ENCODE peak calls at places on chromosomes 6 and 20, in ten cellular contexts. O is glutamatergic neuron, T is GM23338, Y is PC-3, V is HCT116, R is brain microvascular endothelial cell, C is left ventricle myocardium inferior, I is fibroblast of mammary gland, A is B cell, M is pancreas. U is an unnamed sample.

GRCh38 chr6:107304421-107305025 is 154.8 kb downstream of the PDSS2 start:
- DNase-seq in C (no peak), A (no peak), I (peak; percentile 39), M (no peak), Y (peak; percentile 87), T (no peak), R (peak; percentile 6), O (no peak), V (peak; percentile 48), U (peak; percentile 29)

GRCh38 chr6:123715243-123715863 is 78.6 kb upstream of the TRDN start:
- DNase-seq in Y (peak; percentile 28), V (peak; percentile 7), I (peak; percentile 50), R (no peak), M (peak; percentile 9), T (peak; percentile 67), C (no peak), A (no peak), O (no peak), U (no peak)

GRCh38 chr6:55794136-55794812 is 81.1 kb downstream of the BMP5 start:
- DNase-seq in V (no peak), M (no peak), C (no peak), T (no peak), A (no peak), O (no peak), R (peak; percentile 14), Y (peak; percentile 78), I (peak; percentile 94), U (no peak)

GRCh38 chr20:20972490-20972889 is 133.7 kb downstream of the LINC00237 start:
- DNase-seq in V (no peak), O (no peak), C (no peak), I (no peak), T (no peak), R (no peak), M (no peak), A (no peak), Y (no peak), U (no peak)

GRCh38 chr20:18638768-18639167 is 50.9 kb downstream of the DTD1 start:
- DNase-seq in V (no peak), C (no peak), M (no peak), I (peak; percentile 13), T (no peak), R (no peak), A (no peak), Y (no peak), O (no peak), U (no peak)

GRCh38 chr6:22699046-22699639 is 129.8 kb downstream of the HDGFL1 start:
- DNase-seq in M (no peak), T (peak; percentile 10), O (no peak), R (no peak), Y (no peak), C (no peak), A (no peak), V (no peak), I (no peak), U (no peak)

GRCh38 chr20:53706511-53707031 is 112.9 kb upstream of the ZNF217 start:
- DNase-seq in Y (no peak), C (no peak), T (no peak), O (no peak), M (no peak), A (no peak), V (no peak), R (peak; percentile 14), I (no peak), U (peak; percentile 71)

GRCh38 chr6:39086294-39086693 is 28.7 kb downstream of the SAYSD1 start:
- DNase-seq in A (no peak), T (no peak), I (no peak), R (no peak), Y (no peak), C (no peak), M (no peak), V (no peak), O (no peak), U (peak; percentile 85)

GRCh38 chr20:46056970-46057855 is 28.2 kb downstream of the SLC12A5 start:
- DNase-seq in O (no peak), A (peak; percentile 28), Y (no peak), M (peak; percentile 20), C (peak; percentile 29), R (no peak), T (peak; percentile 87), V (no peak), I (peak; percentile 35), U (peak; percentile 41)

GRCh38 chr20:59992531-59992930 is 34.3 kb downstream of the CDH26 start:
- DNase-seq in A (no peak), I (peak; percentile 4), M (no peak), V (no peak), C (no peak), Y (peak; percentile 46), T (no peak), R (no peak), O (no peak), U (no peak)

GRCh38 chr20:47175501-47175900 is 181.0 kb downstream of the ZMYND8 start:
- DNase-seq in C (no peak), A (no peak), V (no peak), Y (no peak), M (no peak), O (no peak), T (no peak), I (no peak), R (no peak), U (no peak)

GRCh38 chr20:47174844-47175243 is 181.7 kb downstream of the ZMYND8 start:
- DNase-seq in C (no peak), I (no peak), M (no peak), Y (no peak), T (no peak), R (no peak), A (no peak), O (no peak), V (no peak), U (no peak)

GRCh38 chr20:47178277-47178676 is 178.2 kb downstream of the ZMYND8 start:
- DNase-seq in A (no peak), Y (no peak), R (no peak), M (no peak), I (no peak), V (no peak), T (no peak), C (no peak), O (no peak), U (no peak)

GRCh38 chr20:47172579-47172978 is 183.9 kb downstream of the ZMYND8 start:
- DNase-seq in A (no peak), R (no peak), V (no peak), Y (no peak), I (no peak), T (no peak), M (no peak), O (no peak), C (no peak), U (no peak)

DNA sequence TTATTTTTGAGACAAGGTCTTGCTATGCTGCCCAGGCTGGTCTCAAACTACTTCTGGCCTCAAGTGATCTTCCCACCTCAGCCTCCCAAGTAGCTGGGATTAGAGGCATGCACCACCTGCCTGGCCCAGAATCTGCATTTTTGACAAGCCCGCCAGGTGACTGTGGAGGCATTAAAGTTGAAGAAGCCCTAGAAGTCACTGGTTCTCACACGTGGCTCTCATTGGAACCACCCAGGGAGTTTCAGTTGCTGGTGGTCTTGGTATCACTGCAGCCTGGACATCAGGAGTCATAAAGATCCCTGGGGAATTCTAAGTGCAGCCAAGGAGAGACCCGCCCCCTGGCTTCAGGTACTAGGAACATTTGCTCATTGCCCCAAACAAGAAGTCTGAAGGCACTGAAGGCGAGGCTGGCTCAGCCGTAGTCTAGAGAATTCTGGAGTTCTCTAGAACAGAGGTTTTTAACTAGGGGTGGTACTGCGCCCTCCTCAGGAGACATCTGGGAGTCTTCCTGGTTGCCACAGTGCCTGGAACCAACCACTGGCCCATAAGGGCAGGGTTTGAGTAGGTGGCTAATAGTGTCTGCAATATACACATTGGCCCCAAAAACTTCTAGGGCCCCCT is 182.8 kb downstream of the ZMYND8 start:
- DNase-seq in C (no peak), V (no peak), T (peak; percentile 77), I (no peak), O (no peak), Y (no peak), A (no peak), R (no peak), M (no peak), U (no peak)
- TF ChIP-seq CTCF in C (no peak), V (no peak), T (peak; percentile 55), I (no peak), O (no peak), Y (no peak), A (no peak), R (peak; percentile 22), M (no peak), U (no peak)

DNA sequence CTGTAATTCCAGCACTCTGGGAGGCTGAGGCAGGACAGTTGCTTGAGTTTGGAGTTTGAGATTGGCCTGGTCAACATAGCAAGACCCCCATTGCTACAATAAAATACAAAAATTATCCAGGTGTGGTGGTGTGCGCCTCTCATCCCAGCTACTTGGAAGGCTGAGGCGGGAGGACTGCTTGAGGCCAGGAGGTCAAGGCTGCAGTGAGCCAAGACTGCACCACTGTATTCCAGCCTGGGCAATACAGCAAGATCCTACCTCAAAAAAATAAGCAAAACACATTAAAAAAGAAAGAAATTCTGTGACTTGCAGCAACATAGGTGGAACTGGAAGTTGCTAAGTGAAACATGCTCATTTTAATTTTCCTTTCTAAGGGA is 106.0 kb upstream of the NFATC2 start:
- DNase-seq in O (no peak), T (no peak), I (no peak), V (no peak), M (no peak), R (no peak), C (no peak), A (no peak), Y (no peak), U (no peak)
- TF ChIP-seq CTCF in O (no peak), T (no peak), I (no peak), V (no peak), M (no peak), R (no peak), C (no peak), A (no peak), Y (no peak), U (no peak)

GRCh38 chr6:131331146-131331545 is 195.9 kb downstream of the AKAP7 start:
- DNase-seq in O (no peak), R (no peak), Y (no peak), I (no peak), V (no peak), A (no peak), M (no peak), T (no peak), C (no peak), U (no peak)
- TF ChIP-seq CTCF in O (no peak), R (no peak), Y (no peak), I (no peak), V (no peak), A (no peak), M (no peak), T (no peak), C (no peak), U (no peak)

DNA sequence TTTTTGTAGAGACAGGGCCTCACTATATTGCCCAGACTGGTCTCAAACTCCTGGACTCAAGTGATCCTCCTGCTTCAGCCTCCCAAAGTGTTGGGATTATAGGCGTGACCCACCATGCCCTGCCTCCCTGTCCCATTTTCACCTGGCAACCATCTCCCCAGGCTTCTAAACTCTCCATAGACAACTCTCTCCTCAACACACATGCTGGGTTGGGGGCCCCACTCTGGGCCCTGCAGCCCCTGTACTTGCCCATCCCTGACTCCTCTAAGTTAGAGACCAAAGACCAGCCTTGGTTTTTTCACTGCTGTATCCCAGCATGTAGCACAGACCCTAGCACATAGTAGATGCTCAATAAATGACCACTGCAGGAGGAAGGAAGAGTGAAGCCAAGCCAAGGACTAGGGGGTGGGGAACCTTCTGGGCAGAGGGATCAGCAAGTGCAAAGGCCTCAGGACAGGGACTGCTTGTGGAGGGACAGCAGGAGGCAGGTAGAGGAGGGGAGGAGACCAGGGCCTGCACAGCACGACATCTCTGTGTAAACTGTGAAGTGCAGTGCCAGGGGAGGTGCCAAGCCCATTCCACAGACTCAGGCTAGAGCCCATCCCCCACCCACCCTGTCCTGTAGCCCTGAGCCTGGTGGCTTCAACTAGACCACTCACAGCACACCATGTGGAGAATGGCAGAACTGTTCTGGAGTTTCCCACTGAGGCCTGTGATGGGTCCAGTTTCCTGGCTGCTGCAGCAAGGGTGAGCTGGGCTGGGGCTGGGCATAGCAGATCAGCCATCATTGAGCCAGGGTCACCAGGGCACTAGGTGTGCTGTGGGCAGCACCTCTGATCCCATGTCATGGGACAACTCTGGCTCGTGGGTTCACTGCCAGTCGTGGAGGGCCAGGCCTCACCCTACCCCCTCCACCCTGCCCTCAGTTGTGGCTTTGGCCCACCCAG is 3.4 kb upstream of the SRC start:
- DNase-seq in A (no peak), M (no peak), I (no peak), T (peak; percentile 41), V (no peak), O (no peak), R (no peak), Y (no peak), C (no peak), U (no peak)
- TF ChIP-seq CTCF in A (no peak), M (no peak), I (no peak), T (no peak), V (no peak), O (no peak), R (peak; percentile 44), Y (no peak), C (no peak), U (no peak)

U was measured in activated CD8-positive, alpha-beta T cell treated with anti-CD3 and anti-CD28 coated beads for 36 hours.